ENCODE peak calls at places on chromosomes 5 and 9, in six cellular contexts. H is astrocyte, P is body of pancreas, W is substantia nigra, D is PC-9, Y is hepatocyte. I is an unnamed sample.

GRCh38 chr5:142838845-142839244 is 68.7 kb downstream of the ARHGAP26 start:
- DNase-seq in Y (no peak), P (no peak), W (no peak), H (no peak), D (no peak), I (no peak)

GRCh38 chr5:29197636-29198035 is 1995.8 kb upstream of the CDH6 start:
- DNase-seq in Y (no peak), W (no peak), P (no peak), H (peak; percentile 27), D (no peak), I (no peak)

GRCh38 chr5:132396589-132397001 is 27.1 kb downstream of the SLC22A5 start:
- DNase-seq in D (no peak), H (no peak), Y (no peak), P (no peak), W (no peak), I (no peak)

GRCh38 chr9:134814598-134815215 is 65.9 kb upstream of the FCN2 start:
- DNase-seq in D (no peak), Y (peak; percentile 46), H (peak; percentile 53), W (no peak), P (no peak), I (no peak)

GRCh38 chr9:69379250-69379982 is 54.4 kb downstream of the ENTREP1 start:
- DNase-seq in Y (no peak), D (peak; percentile 60), H (peak; percentile 63), W (no peak), P (no peak), I (peak; percentile 18)

GRCh38 chr5:11224788-11225187 is 463.8 kb upstream of the DAP start:
- DNase-seq in P (no peak), D (no peak), W (no peak), H (no peak), Y (no peak), I (no peak)

GRCh38 chr5:130237721-130238120 is 333.5 kb downstream of the CHSY3 start:
- DNase-seq in D (no peak), Y (no peak), P (no peak), W (no peak), H (no peak), I (no peak)

GRCh38 chr5:180193749-180194375 is 15.1 kb downstream of the RASGEF1C start:
- DNase-seq in Y (no peak), P (no peak), D (no peak), H (no peak), W (no peak), I (no peak)

GRCh38 chr9:109865521-109865920 is 85.5 kb downstream of the PALM2AKAP2 start:
- DNase-seq in H (no peak), Y (no peak), W (no peak), P (no peak), D (no peak), I (no peak)

GRCh38 chr5:137304227-137304874 is 194.8 kb downstream of the SPOCK1 start:
- DNase-seq in D (no peak), P (peak; percentile 97), Y (peak; percentile 31), H (no peak), W (no peak), I (peak; percentile 7)

GRCh38 chr5:144487207-144487606 is 316.5 kb downstream of the KCTD16 start:
- DNase-seq in Y (no peak), W (no peak), P (no peak), H (no peak), D (no peak), I (no peak)

GRCh38 chr9:14961372-14962068 is 51.3 kb upstream of the FREM1 start:
- DNase-seq in W (no peak), H (no peak), P (peak; percentile 79), D (peak; percentile 4), Y (peak; percentile 58), I (peak; percentile 99)

GRCh38 chr5:137201876-137202275 is 297.2 kb downstream of the SPOCK1 start:
- DNase-seq in W (no peak), D (no peak), P (no peak), Y (no peak), H (peak; percentile 50), I (no peak)

GRCh38 chr5:66994790-66995189 is 201.8 kb downstream of the CD180 start:
- DNase-seq in W (no peak), P (no peak), H (no peak), D (no peak), Y (no peak), I (no peak)

GRCh38 chr9:92245005-92245797 is 48.3 kb downstream of the IARS1 start:
- DNase-seq in W (no peak), Y (no peak), P (peak; percentile 31), H (peak; percentile 81), D (no peak), I (no peak)

GRCh38 chr9:15416880-15417279 is 5.8 kb upstream of the SNAPC3 start:
- DNase-seq in D (peak; percentile 38), P (peak; percentile 68), Y (peak; percentile 60), W (peak; percentile 2), H (no peak), I (peak; percentile 72)

GRCh38 chr5:141756196-141756595 is 74.2 kb upstream of the ARAP3 start:
- DNase-seq in W (no peak), H (no peak), D (no peak), P (no peak), Y (no peak), I (no peak)

GRCh38 chr9:20551835-20552234 is 70.5 kb downstream of the MLLT3 start:
- DNase-seq in P (no peak), H (no peak), W (no peak), D (no peak), Y (peak; percentile 27), I (peak; percentile 79)

GRCh38 chr5:31334061-31334700 is 140.7 kb downstream of the CDH6 start:
- DNase-seq in W (no peak), H (no peak), P (no peak), Y (no peak), D (no peak), I (no peak)

GRCh38 chr5:169786219-169786618 is 149.1 kb downstream of the DOCK2 start:
- DNase-seq in H (peak; percentile 57), W (no peak), Y (no peak), D (no peak), P (no peak), I (no peak)

GRCh38 chr5:52799358-52799982 is 11.8 kb downstream of the ITGA1 start:
- DNase-seq in H (peak; percentile 42), W (peak; percentile 26), Y (peak; percentile 66), P (peak; percentile 59), D (peak; percentile 46), I (peak; percentile 53)

GRCh38 chr9:125536184-125537152 is 170.5 kb downstream of the MAPKAP1 start:
- DNase-seq in D (peak; percentile 76), P (no peak), Y (no peak), H (peak; percentile 29), W (no peak), I (no peak)

GRCh38 chr9:87149794-87150193 is 202.5 kb upstream of the GAS1 start:
- DNase-seq in P (no peak), W (no peak), Y (no peak), H (no peak), D (no peak), I (no peak)

GRCh38 chr9:87147803-87148202 is 200.5 kb upstream of the GAS1 start:
- DNase-seq in Y (no peak), P (no peak), D (no peak), W (no peak), H (no peak), I (no peak)

GRCh38 chr9:87152206-87152605 is 204.9 kb upstream of the GAS1 start:
- DNase-seq in Y (no peak), D (no peak), H (no peak), W (no peak), P (no peak), I (no peak)

DNA sequence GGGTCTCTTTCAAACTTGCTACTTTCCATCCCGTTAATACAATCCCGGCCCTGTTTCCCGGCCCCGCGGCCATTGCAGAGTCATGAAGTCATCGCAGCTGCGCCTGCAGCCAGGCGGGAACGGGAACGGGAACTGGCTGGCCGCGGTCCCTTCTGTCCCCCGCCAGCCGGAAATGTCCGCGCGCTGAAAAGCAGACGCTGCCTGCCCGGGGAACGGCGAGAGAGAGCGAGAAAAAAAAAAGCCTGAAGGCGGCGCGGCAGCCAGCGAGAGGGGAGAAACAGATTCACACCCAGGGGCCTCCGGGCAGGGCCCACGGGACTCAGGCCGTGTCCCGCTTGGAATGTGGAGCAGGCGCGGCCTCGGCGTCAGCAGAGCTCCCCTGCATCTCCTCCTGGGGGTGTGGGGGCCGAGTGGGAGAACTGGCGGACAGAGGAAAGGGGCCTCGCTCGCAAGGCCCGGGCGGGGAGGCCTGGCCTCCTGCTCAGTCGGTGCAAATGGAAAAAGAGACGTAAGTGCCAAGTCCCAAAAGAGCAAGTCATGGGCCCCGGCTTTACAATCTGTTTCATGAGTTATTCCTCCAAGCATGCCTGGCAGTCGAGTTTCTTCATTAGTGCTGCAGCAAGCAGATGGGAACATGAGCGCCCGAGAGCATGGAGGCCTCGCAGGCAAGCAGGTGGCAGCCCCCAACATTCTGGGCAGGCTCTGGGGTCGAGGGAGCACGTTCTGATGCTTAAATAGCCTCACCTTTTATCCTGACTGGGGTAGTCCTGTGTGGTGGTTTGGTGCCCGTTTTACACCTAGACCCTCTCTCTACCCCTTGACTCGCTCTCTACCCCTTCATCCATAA is 201.3 kb upstream of the GAS1 start:
- DNase-seq in H (peak; percentile 65), D (peak; percentile 31), Y (peak; percentile 86), W (peak; percentile 91), P (peak; percentile 82), I (peak; percentile 24)
- H3K27ac ChIP-seq in H (peak overlapping the region; percentile 51), D (no peak overlapping the region), Y (peak overlapping the region; percentile 70), W (peak overlapping the region; percentile 96), P (peak overlapping the region; percentile 64), I (no peak overlapping the region)

GRCh38 chr9:111613436-111614040 is 14.1 kb upstream of the PTGR1 start:
- DNase-seq in P (peak; percentile 19), D (no peak), Y (no peak), W (no peak), H (no peak), I (peak; percentile 90)

GRCh38 chr9:111615928-111616327 is 15.2 kb upstream of the DNAJC25 start:
- DNase-seq in P (no peak), H (peak; percentile 26), Y (no peak), W (no peak), D (no peak), I (no peak)

GRCh38 chr9:111610851-111611250 is 11.4 kb upstream of the PTGR1 start:
- DNase-seq in H (no peak), P (no peak), Y (no peak), W (no peak), D (no peak), I (no peak)

GRCh38 chr9:111605041-111605559 is 5.7 kb upstream of the PTGR1 start:
- DNase-seq in P (no peak), W (no peak), D (no peak), H (no peak), Y (peak; percentile 24), I (peak; percentile 93)

DNA sequence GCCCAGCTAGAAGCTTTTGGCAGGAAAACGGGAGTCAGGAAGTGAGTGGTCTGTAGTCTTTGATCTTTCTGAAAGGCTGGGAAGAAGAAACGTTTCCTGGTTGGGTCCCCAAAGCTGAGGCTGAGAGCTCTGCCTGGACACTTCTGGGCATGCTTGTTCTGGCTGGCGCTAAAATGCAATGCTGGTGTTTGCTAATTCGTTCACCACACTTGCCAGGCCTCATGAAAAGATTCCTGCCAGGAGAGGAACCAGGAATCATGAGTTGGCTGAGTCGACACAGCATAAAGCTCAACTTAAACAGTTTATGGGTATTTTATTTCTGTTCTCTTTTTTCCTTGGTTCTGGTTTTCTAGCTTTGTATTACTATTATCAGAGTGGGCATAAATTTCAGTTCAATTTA is 10.7 kb upstream of the PTGR1 start:
- DNase-seq in D (no peak), P (no peak), Y (no peak), W (no peak), H (no peak), I (no peak)
- H3K27ac ChIP-seq in D (peak overlapping the region; percentile 74), P (no peak overlapping the region), Y (no peak overlapping the region), W (no peak overlapping the region), H (no peak overlapping the region), I (no peak overlapping the region)

GRCh38 chr5:127813633-127814171 is 110.5 kb downstream of the CCDC192 start:
- DNase-seq in D (no peak), P (no peak), W (no peak), Y (no peak), H (peak; percentile 91), I (no peak)
- H3K27ac ChIP-seq in D (peak overlapping the region; percentile 77), P (no peak overlapping the region), W (no peak overlapping the region), Y (no peak overlapping the region), H (peak overlapping the region; percentile 87), I (no peak overlapping the region)

GRCh38 chr9:115649991-115650472 is 503.6 kb upstream of the PAPPA start:
- DNase-seq in D (no peak), P (peak; percentile 33), H (peak; percentile 96), W (peak; percentile 56), Y (peak; percentile 51), I (peak; percentile 14)
- H3K27ac ChIP-seq in D (no peak overlapping the region), P (no peak overlapping the region), H (peak overlapping the region; percentile 98), W (peak overlapping the region; percentile 55), Y (peak overlapping the region; percentile 83), I (no peak overlapping the region)